ENCODE peak calls at places on chromosomes 16 and 17, in seven cellular contexts. P is adrenal gland, M is uterus, N is cardiac muscle cell, Z is small intestine, F is heart right ventricle, Y is neural progenitor cell. X is an unnamed sample.

GRCh38 chr17:43601280-43602050 is 55.3 kb upstream of the ETV4 start:
- DNase-seq in P (no peak), M (peak; percentile 83), N (no peak), Z (no peak), F (peak; percentile 71), Y (no peak), X (peak; percentile 71)

GRCh38 chr16:86713021-86713631 is 134.8 kb downstream of the FOXL1 start:
- DNase-seq in P (no peak), M (no peak), N (no peak), Z (no peak), F (no peak), Y (no peak), X (no peak)

GRCh38 chr16:30186782-30187555 is 3.6 kb downstream of the CORO1A start:
- DNase-seq in P (peak; percentile 79), M (peak; percentile 47), N (peak; percentile 51), Z (peak; percentile 74), F (peak; percentile 66), Y (peak; percentile 74), X (peak; percentile 92)

GRCh38 chr17:68539536-68540469 is 27.6 kb downstream of the PRKAR1A start:
- DNase-seq in P (no peak), M (peak; percentile 51), N (peak; percentile 57), Z (peak; percentile 59), F (no peak), Y (peak; percentile 24), X (no peak)

GRCh38 chr17:44094701-44095387 is 24.3 kb downstream of the G6PC3 start:
- DNase-seq in P (no peak), M (no peak), N (no peak), Z (no peak), F (no peak), Y (no peak), X (no peak)

GRCh38 chr16:31193874-31194273 is 8.7 kb downstream of the PYCARD start:
- DNase-seq in P (no peak), M (no peak), N (no peak), Z (no peak), F (no peak), Y (no peak), X (no peak)

GRCh38 chr17:43540821-43541674 is 5.1 kb downstream of the ETV4 start:
- DNase-seq in P (no peak), M (no peak), N (peak; percentile 44), Z (no peak), F (no peak), Y (peak; percentile 56), X (peak; percentile 49)

GRCh38 chr17:30393911-30394867 is 15.5 kb downstream of the CPD start:
- DNase-seq in P (no peak), M (no peak), N (no peak), Z (no peak), F (no peak), Y (no peak), X (no peak)

GRCh38 chr17:80382446-80382845 is 32.5 kb upstream of the ENDOV start:
- DNase-seq in P (no peak), M (no peak), N (no peak), Z (no peak), F (no peak), Y (no peak), X (no peak)

GRCh38 chr17:63113167-63113566 is 147.1 kb downstream of the TANC2 start:
- DNase-seq in P (no peak), M (no peak), N (peak; percentile 17), Z (peak; percentile 8), F (no peak), Y (peak; percentile 31), X (no peak)

GRCh38 chr17:59790936-59791335 is 83.5 kb downstream of the VMP1 start:
- DNase-seq in P (no peak), M (no peak), N (no peak), Z (no peak), F (no peak), Y (no peak), X (no peak)

GRCh38 chr17:59783221-59784016 is 76.0 kb downstream of the VMP1 start:
- DNase-seq in P (no peak), M (no peak), N (peak; percentile 67), Z (no peak), F (no peak), Y (no peak), X (no peak)

GRCh38 chr17:59785091-59785799 is 77.8 kb downstream of the VMP1 start:
- DNase-seq in P (no peak), M (no peak), N (no peak), Z (no peak), F (no peak), Y (no peak), X (no peak)

GRCh38 chr17:59786213-59786535 is 78.7 kb downstream of the VMP1 start:
- DNase-seq in P (no peak), M (no peak), N (no peak), Z (no peak), F (no peak), Y (no peak), X (no peak)

GRCh38 chr17:59786536-59787319 is 79.3 kb downstream of the VMP1 start:
- DNase-seq in P (peak; percentile 83), M (peak; percentile 53), N (peak; percentile 100), Z (peak; percentile 87), F (peak; percentile 65), Y (peak; percentile 15), X (no peak)
- H3K4me3 ChIP-seq in P (no peak overlapping the region), M (no peak overlapping the region), N (no peak overlapping the region), Z (peak overlapping the region; percentile 19), F (peak overlapping the region; percentile 11), Y (no peak overlapping the region), X (no peak overlapping the region)

DNA sequence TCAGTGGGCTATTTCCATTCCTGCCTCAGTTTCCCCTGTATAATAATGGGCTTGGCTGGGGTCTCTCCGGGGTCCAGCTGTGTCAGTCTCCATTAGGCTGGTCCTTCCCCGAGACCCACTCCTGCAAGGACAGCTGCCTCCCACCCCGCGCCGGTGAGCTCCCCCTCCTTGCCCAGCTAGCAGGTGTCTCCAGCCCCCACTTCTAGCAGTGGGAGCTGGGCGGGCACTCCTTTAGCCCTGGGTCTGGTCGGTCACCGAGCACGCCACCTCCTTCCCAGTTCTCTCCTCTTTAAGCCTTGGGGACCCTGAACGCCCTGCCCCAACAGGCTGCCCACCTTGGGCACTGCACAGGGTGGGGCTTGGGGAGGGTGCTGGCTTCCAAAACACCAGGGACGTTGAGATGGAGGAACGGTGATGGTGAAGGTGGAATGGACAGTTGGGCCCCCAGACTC is 10.5 kb downstream of the TBX2 start:
- DNase-seq in P (no peak), M (peak; percentile 20), N (no peak), Z (no peak), F (peak; percentile 13), Y (no peak), X (peak; percentile 62)
- H3K27ac ChIP-seq in P (peak overlapping the region; percentile 91), M (peak overlapping the region; percentile 91), N (peak overlapping the region; percentile 74), Z (no peak overlapping the region), F (no peak overlapping the region), Y (no peak overlapping the region), X (no peak overlapping the region)

GRCh38 chr17:27070836-27071235 is 223.1 kb upstream of the WSB1 start:
- DNase-seq in P (no peak), M (no peak), N (no peak), Z (no peak), F (no peak), Y (no peak), X (no peak)

GRCh38 chr17:27078296-27078695 is 215.6 kb upstream of the WSB1 start:
- DNase-seq in P (no peak), M (no peak), N (no peak), Z (no peak), F (no peak), Y (no peak), X (no peak)

GRCh38 chr17:27076814-27077213 is 217.1 kb upstream of the WSB1 start:
- DNase-seq in P (no peak), M (no peak), N (no peak), Z (no peak), F (no peak), Y (no peak), X (no peak)

GRCh38 chr17:27069842-27070508 is 223.9 kb upstream of the WSB1 start:
- DNase-seq in P (no peak), M (no peak), N (no peak), Z (no peak), F (no peak), Y (no peak), X (no peak)

DNA sequence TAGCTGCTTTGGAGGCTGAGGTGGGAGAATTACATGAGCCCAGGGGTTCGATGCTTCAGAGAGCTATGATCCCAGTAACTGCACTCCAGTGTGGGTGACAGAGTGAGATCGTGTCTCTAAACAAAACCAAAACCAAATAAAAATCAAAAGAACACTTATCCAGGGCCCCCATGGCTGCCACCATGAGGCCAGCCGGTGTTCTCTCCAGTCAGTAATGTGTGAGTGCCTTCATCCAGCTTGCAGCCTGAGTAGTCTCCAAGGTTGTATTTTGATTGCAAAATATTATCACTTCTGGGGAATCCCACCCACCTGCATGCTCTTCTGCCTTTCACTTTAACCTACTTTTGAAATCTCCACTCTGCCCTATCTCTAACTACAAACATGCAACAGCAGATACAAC is 221.0 kb upstream of the WSB1 start:
- DNase-seq in P (no peak), M (no peak), N (no peak), Z (no peak), F (no peak), Y (no peak), X (no peak)
- H3K9me3 ChIP-seq in P (no peaks in the 10 kb centered on the region), M (no peaks in the 10 kb centered on the region), N (no peaks in the 10 kb centered on the region), Z (no peaks in the 10 kb centered on the region), F (no peaks in the 10 kb centered on the region), Y (peaks cover 35% of the 10 kb centered on the region), X (no peaks in the 10 kb centered on the region)

DNA sequence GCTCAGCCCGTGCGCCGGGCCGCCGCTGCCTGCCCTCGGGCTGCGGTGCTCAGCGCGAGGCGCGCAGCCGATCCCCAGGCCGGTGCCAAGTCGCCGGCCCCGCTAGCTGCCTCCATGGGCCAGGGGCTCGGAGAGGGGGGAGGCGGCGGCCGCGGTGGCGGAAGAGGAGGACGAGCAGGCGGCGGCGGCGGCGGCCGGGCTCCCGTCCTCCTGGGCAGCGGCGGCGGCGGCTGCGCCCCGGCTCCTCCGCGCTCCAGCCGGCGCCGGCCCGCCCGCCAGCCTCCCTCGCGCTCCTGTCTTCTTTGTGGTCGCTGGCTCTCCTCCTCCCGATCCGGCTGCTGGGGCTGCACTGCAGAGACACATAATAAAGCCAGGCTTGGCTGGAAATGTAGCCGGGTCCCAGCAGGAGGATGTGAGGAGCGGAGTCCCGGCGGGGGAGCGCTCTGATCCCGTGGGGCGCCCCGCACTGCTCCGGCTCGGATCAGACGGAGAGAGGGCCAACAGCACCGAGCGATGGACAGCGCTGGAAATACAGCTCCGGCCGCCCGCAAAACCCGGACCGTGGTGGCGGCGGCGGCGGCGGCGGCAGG is 924 bp upstream of the ZNF423 start:
- DNase-seq in P (peak; percentile 77), M (peak; percentile 79), N (peak; percentile 90), Z (peak; percentile 61), F (peak; percentile 87), Y (peak; percentile 93), X (peak; percentile 93)
- H3K4me3 ChIP-seq in P (peak overlapping the region; percentile 94), M (peak overlapping the region; percentile 50), N (peak overlapping the region; percentile 99), Z (peak overlapping the region; percentile 71), F (peak overlapping the region; percentile 72), Y (peak overlapping the region; percentile 96), X (peak overlapping the region; percentile 96)

X was measured in right cardiac atrium.